ENCODE peak calls at places on chromosomes 1 and 21, in five cellular contexts. One of them, this sample, is unnamed.

GRCh38 chr1:24888971-24889670 is 41.0 kb downstream of the RUNX3 start:
- DNase-seq in GM23248: peak; percentile 91
- DNase-seq in PC-9: no peak
- DNase-seq in SK-N-SH: no peak
- DNase-seq in GM23338: no peak
- DNase-seq in this sample: no peak

GRCh38 chr1:184033711-184034167 is 3.8 kb downstream of the COLGALT2 start:
- DNase-seq in PC-9: no peak
- DNase-seq in GM23338: no peak
- DNase-seq in GM23248: peak; percentile 67
- DNase-seq in SK-N-SH: no peak
- DNase-seq in this sample: no peak

GRCh38 chr21:31108969-31109368 is 70.7 kb upstream of the KRTAP19-8 start:
- DNase-seq in GM23248: peak; percentile 42
- DNase-seq in PC-9: no peak
- DNase-seq in GM23338: peak; percentile 69
- DNase-seq in SK-N-SH: peak; percentile 49
- DNase-seq in this sample: peak; percentile 13

GRCh38 chr1:169711469-169712308 is at the start of gene SELL:
- DNase-seq in SK-N-SH: peak; percentile 30
- DNase-seq in GM23248: peak; percentile 80
- DNase-seq in PC-9: peak; percentile 67
- DNase-seq in GM23338: peak; percentile 88
- DNase-seq in this sample: peak; percentile 71

GRCh38 chr1:15443281-15443680 is 5.0 kb downstream of the CTRC start:
- DNase-seq in GM23338: no peak
- DNase-seq in PC-9: no peak
- DNase-seq in SK-N-SH: no peak
- DNase-seq in GM23248: no peak
- DNase-seq in this sample: no peak

GRCh38 chr1:114585221-114585620 is 3.8 kb upstream of the BCAS2 start:
- DNase-seq in PC-9: no peak
- DNase-seq in SK-N-SH: no peak
- DNase-seq in GM23338: no peak
- DNase-seq in GM23248: peak; percentile 38
- DNase-seq in this sample: no peak

GRCh38 chr21:43884012-43884860 is 19.2 kb downstream of the AGPAT3 start:
- DNase-seq in SK-N-SH: peak; percentile 49
- DNase-seq in GM23338: peak; percentile 24
- DNase-seq in PC-9: peak; percentile 88
- DNase-seq in GM23248: no peak
- DNase-seq in this sample: peak; percentile 65

GRCh38 chr1:1982379-1983232 is 21.0 kb downstream of the CFAP74 start:
- DNase-seq in GM23338: no peak
- DNase-seq in GM23248: no peak
- DNase-seq in SK-N-SH: peak; percentile 83
- DNase-seq in PC-9: no peak
- DNase-seq in this sample: no peak

GRCh38 chr1:91803847-91804545 is 82.0 kb downstream of the TGFBR3 start:
- DNase-seq in GM23338: no peak
- DNase-seq in SK-N-SH: no peak
- DNase-seq in GM23248: peak; percentile 40
- DNase-seq in PC-9: peak; percentile 61
- DNase-seq in this sample: no peak

GRCh38 chr1:83692524-83693336 is 306.2 kb downstream of the TTLL7 start:
- DNase-seq in GM23248: peak; percentile 9
- DNase-seq in GM23338: peak; percentile 81
- DNase-seq in PC-9: peak; percentile 30
- DNase-seq in SK-N-SH: peak; percentile 55
- DNase-seq in this sample: peak; percentile 84

GRCh38 chr1:111217183-111217910 is 10.2 kb upstream of the CHI3L2 start:
- DNase-seq in PC-9: no peak
- DNase-seq in GM23248: no peak
- DNase-seq in GM23338: no peak
- DNase-seq in SK-N-SH: no peak
- DNase-seq in this sample: no peak

GRCh38 chr1:117655220-117655577 is 49.4 kb downstream of the TENT5C start:
- DNase-seq in GM23338: no peak
- DNase-seq in PC-9: peak; percentile 84
- DNase-seq in GM23248: no peak
- DNase-seq in SK-N-SH: peak; percentile 34
- DNase-seq in this sample: no peak
- H3F3A ChIP-seq in GM23338: no peaks in the 10 kb centered on the region
- H3F3A ChIP-seq in PC-9: peaks cover 14% of the 10 kb centered on the region
- H3F3A ChIP-seq in GM23248: no peaks in the 10 kb centered on the region
- H3F3A ChIP-seq in SK-N-SH: no peaks in the 10 kb centered on the region
- H3F3A ChIP-seq in this sample: no peaks in the 10 kb centered on the region

GRCh38 chr1:154402409-154402921 is 2.7 kb upstream of the IL6R start:
- DNase-seq in PC-9: no peak
- DNase-seq in GM23248: no peak
- DNase-seq in SK-N-SH: no peak
- DNase-seq in GM23338: no peak
- DNase-seq in this sample: no peak
- H3F3A ChIP-seq in PC-9: peaks cover 14% of the 10 kb centered on the region
- H3F3A ChIP-seq in GM23248: peaks cover 11% of the 10 kb centered on the region
- H3F3A ChIP-seq in SK-N-SH: peaks cover 4% of the 10 kb centered on the region
- H3F3A ChIP-seq in GM23338: peaks cover 6% of the 10 kb centered on the region
- H3F3A ChIP-seq in this sample: peaks cover 13% of the 10 kb centered on the region

GRCh38 chr21:15725949-15726348 is 3.8 kb upstream of the USP25 start:
- DNase-seq in SK-N-SH: no peak
- DNase-seq in PC-9: no peak
- DNase-seq in GM23248: no peak
- DNase-seq in GM23338: no peak
- DNase-seq in this sample: no peak
- H3F3A ChIP-seq in SK-N-SH: peaks cover 17% of the 10 kb centered on the region
- H3F3A ChIP-seq in PC-9: peaks cover 3% of the 10 kb centered on the region
- H3F3A ChIP-seq in GM23248: peaks cover 14% of the 10 kb centered on the region
- H3F3A ChIP-seq in GM23338: no peaks in the 10 kb centered on the region
- H3F3A ChIP-seq in this sample: peaks cover 6% of the 10 kb centered on the region

DNA sequence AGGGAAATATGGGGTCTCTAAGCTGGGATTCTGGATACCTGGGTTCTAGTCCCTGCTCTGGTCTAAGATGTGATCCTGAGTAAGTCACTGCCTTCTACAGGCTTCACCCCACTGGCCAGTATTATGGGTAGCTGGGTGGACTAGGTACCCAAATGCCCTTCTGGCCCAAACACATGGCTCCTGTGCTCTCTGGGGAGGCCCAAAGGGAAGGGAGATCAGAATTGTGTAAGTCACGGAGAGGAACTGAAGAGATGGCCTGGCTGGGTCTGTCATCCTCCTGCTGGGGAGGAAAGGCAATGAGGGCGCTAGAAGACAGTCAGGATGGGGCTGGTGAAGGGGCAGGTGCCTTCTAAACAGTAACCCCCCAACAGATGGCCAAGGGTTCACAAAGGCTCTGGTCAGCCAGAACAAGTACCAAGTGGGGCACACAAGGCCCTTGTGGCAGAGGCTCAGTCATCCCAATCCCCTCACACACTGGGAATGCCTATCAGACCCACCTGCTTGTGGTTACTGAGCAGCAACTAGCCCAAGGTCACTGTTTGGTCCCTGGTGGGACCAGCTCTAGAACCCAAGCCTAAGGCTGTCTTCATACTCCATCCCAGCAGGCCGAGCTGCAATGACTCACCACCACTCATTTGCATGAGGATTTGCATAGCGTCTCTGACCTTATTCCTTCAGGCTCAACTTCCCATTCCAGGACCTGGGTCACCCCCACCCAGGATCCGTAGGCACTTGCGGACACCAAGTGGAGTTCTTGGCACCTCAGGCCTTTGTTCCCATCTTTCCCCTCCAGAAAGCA is 9.2 kb downstream of the MEF2D start:
- DNase-seq in SK-N-SH: no peak
- DNase-seq in GM23248: peak; percentile 35
- DNase-seq in PC-9: no peak
- DNase-seq in GM23338: no peak
- DNase-seq in this sample: no peak
- H3F3A ChIP-seq in SK-N-SH: no peaks in the 10 kb centered on the region
- H3F3A ChIP-seq in GM23248: peaks cover 11% of the 10 kb centered on the region
- H3F3A ChIP-seq in PC-9: peaks cover 16% of the 10 kb centered on the region
- H3F3A ChIP-seq in GM23338: no peaks in the 10 kb centered on the region
- H3F3A ChIP-seq in this sample: peaks cover 17% of the 10 kb centered on the region